ENCODE peak calls at places on chromosomes 1 and 21, in five cellular contexts. N is HTR-8/SVneo, S is astrocyte of the spinal cord, V is GM12891, O is HCEC 1CT. Z is an unnamed sample.

GRCh38 chr1:54716299-54717047 is 812 bp downstream of the TTC4 start:
- DNase-seq in S (peak), V (no peak), O (peak), N (no peak), Z (peak)

GRCh38 chr1:240820816-240821215 is 208.9 kb upstream of the GREM2 start:
- DNase-seq in V (no peak), S (no peak), N (no peak), O (no peak), Z (no peak)

GRCh38 chr1:239587066-239587465 is 200.7 kb downstream of the CHRM3 start:
- DNase-seq in V (no peak), N (no peak), O (no peak), S (no peak), Z (no peak)

GRCh38 chr1:70718086-70718630 is 307.1 kb downstream of the CTH start:
- DNase-seq in N (no peak), S (no peak), V (no peak), O (no peak), Z (no peak)

GRCh38 chr1:102879439-102879993 is 228.8 kb downstream of the COL11A1 start:
- DNase-seq in V (no peak), O (peak), S (peak), N (peak), Z (no peak)

GRCh38 chr21:41361053-41361785 is 608 bp upstream of the MX2 start:
- DNase-seq in O (no peak), V (no peak), N (no peak), S (no peak), Z (no peak)

GRCh38 chr1:11746092-11746491 is 10.2 kb downstream of the AGTRAP start:
- DNase-seq in O (peak), N (no peak), S (no peak), V (no peak), Z (no peak)

GRCh38 chr1:245045087-245045881 is 109.5 kb upstream of the KIF26B start:
- DNase-seq in N (no peak), S (peak), O (no peak), V (no peak), Z (no peak)

GRCh38 chr21:39083377-39084008 is 99.8 kb downstream of the PSMG1 start:
- DNase-seq in S (no peak), O (peak), V (no peak), N (no peak), Z (no peak)

GRCh38 chr1:6037338-6037762 is 8.3 kb upstream of the KCNAB2 start:
- DNase-seq in N (peak), O (peak), V (peak), S (peak), Z (no peak)

GRCh38 chr1:77605246-77606026 is 77.0 kb downstream of the ZZZ3 start:
- DNase-seq in N (no peak), V (no peak), S (peak), O (peak), Z (peak)

GRCh38 chr1:213252026-213252425 is 201.0 kb downstream of the RPS6KC1 start:
- DNase-seq in V (no peak), O (no peak), S (no peak), N (no peak), Z (no peak)

GRCh38 chr21:39386194-39386593 is 37.3 kb upstream of the HMGN1 start:
- DNase-seq in N (no peak), S (peak), O (no peak), V (no peak), Z (peak)

GRCh38 chr1:167695150-167695549 is 26.6 kb upstream of the MPZL1 start:
- DNase-seq in S (no peak), V (no peak), N (no peak), O (no peak), Z (no peak)

GRCh38 chr1:10054465-10054864 is 21.7 kb downstream of the UBE4B start:
- DNase-seq in N (no peak), S (no peak), V (no peak), O (no peak), Z (no peak)

GRCh38 chr1:51627672-51628071 is 10.8 kb downstream of the OSBPL9 start:
- DNase-seq in V (no peak), N (peak), O (peak), S (peak), Z (peak)

GRCh38 chr1:90335566-90335965 is 340.7 kb downstream of the ZNF326 start:
- DNase-seq in O (no peak), S (peak), N (no peak), V (no peak), Z (no peak)

GRCh38 chr1:53073899-53074311 is 11.9 kb downstream of the PODN start:
- DNase-seq in O (no peak), S (no peak), N (no peak), V (no peak), Z (no peak)

GRCh38 chr1:159909381-159909780 is 9.4 kb upstream of the CFAP45 start:
- DNase-seq in N (no peak), V (no peak), S (no peak), O (no peak), Z (no peak)

GRCh38 chr1:243459059-243459458 is 203.2 kb downstream of the SDCCAG8 start:
- DNase-seq in N (no peak), V (no peak), S (no peak), O (no peak), Z (no peak)

GRCh38 chr1:183416850-183417690 is 1.1 kb downstream of the NMNAT2 start:
- DNase-seq in O (no peak), N (peak), V (peak), S (peak), Z (peak)